ENCODE peak calls at places on chromosomes 11 and 22, in six cellular contexts. One of them, this sample, is unnamed.
A peak's percentile ranks its signal among the peaks of the same experiment; 100 is the strongest.

GRCh38 chr11:40293655-40294342 is 1165.7 kb downstream of the LRRC4C start:
- DNase-seq in body of pancreas: peak; percentile 65
- DNase-seq in IMR-90: peak; percentile 92
- DNase-seq in K562: peak; percentile 63
- DNase-seq in GM12891: peak; percentile 56
- DNase-seq in sigmoid colon: peak; percentile 80
- DNase-seq in this sample: peak; percentile 59

GRCh38 chr11:122717264-122717867 is 61.8 kb downstream of the UBASH3B start:
- DNase-seq in body of pancreas: peak; percentile 38
- DNase-seq in IMR-90: no peak
- DNase-seq in K562: no peak
- DNase-seq in GM12891: peak; percentile 43
- DNase-seq in sigmoid colon: no peak
- DNase-seq in this sample: peak; percentile 27

GRCh38 chr11:9722023-9722422 is 58.1 kb downstream of the SWAP70 start:
- DNase-seq in body of pancreas: no peak
- DNase-seq in IMR-90: no peak
- DNase-seq in K562: no peak
- DNase-seq in GM12891: no peak
- DNase-seq in sigmoid colon: no peak
- DNase-seq in this sample: no peak

GRCh38 chr11:17458268-17458667 is 18.4 kb downstream of the ABCC8 start:
- DNase-seq in body of pancreas: no peak
- DNase-seq in IMR-90: no peak
- DNase-seq in K562: no peak
- DNase-seq in GM12891: no peak
- DNase-seq in sigmoid colon: no peak
- DNase-seq in this sample: no peak

GRCh38 chr11:75576445-75577049 is 14.5 kb downstream of the SERPINH1 start:
- DNase-seq in body of pancreas: peak; percentile 70
- DNase-seq in IMR-90: peak; percentile 63
- DNase-seq in K562: no peak
- DNase-seq in GM12891: peak; percentile 47
- DNase-seq in sigmoid colon: no peak
- DNase-seq in this sample: peak; percentile 48

GRCh38 chr11:37963440-37963839 is 1365.4 kb upstream of the RAG2 start:
- DNase-seq in body of pancreas: no peak
- DNase-seq in IMR-90: no peak
- DNase-seq in K562: no peak
- DNase-seq in GM12891: no peak
- DNase-seq in sigmoid colon: no peak
- DNase-seq in this sample: no peak

GRCh38 chr11:70552441-70553150 is 154.3 kb downstream of the CTTN start:
- DNase-seq in body of pancreas: no peak
- DNase-seq in IMR-90: no peak
- DNase-seq in K562: no peak
- DNase-seq in GM12891: no peak
- DNase-seq in sigmoid colon: no peak
- DNase-seq in this sample: no peak

GRCh38 chr11:86625981-86626380 is 46.4 kb downstream of the ME3 start:
- DNase-seq in body of pancreas: no peak
- DNase-seq in IMR-90: no peak
- DNase-seq in K562: no peak
- DNase-seq in GM12891: no peak
- DNase-seq in sigmoid colon: no peak
- DNase-seq in this sample: no peak

GRCh38 chr11:19597876-19598275 is 114.8 kb upstream of the NAV2 start:
- DNase-seq in body of pancreas: no peak
- DNase-seq in IMR-90: no peak
- DNase-seq in K562: no peak
- DNase-seq in GM12891: no peak
- DNase-seq in sigmoid colon: no peak
- DNase-seq in this sample: no peak

GRCh38 chr11:103792981-103793468 is 243.4 kb upstream of the DDI1 start:
- DNase-seq in body of pancreas: peak; percentile 15
- DNase-seq in IMR-90: peak; percentile 65
- DNase-seq in K562: no peak
- DNase-seq in GM12891: no peak
- DNase-seq in sigmoid colon: no peak
- DNase-seq in this sample: no peak

GRCh38 chr11:33774356-33775063 is at the start of gene FBXO3:
- DNase-seq in body of pancreas: peak; percentile 92
- DNase-seq in IMR-90: peak; percentile 58
- DNase-seq in K562: peak; percentile 98
- DNase-seq in GM12891: peak; percentile 88
- DNase-seq in sigmoid colon: peak; percentile 95
- DNase-seq in this sample: peak; percentile 90

GRCh38 chr11:67309166-67309565 is 5.8 kb downstream of the SSH3 start:
- DNase-seq in body of pancreas: no peak
- DNase-seq in IMR-90: no peak
- DNase-seq in K562: no peak
- DNase-seq in GM12891: no peak
- DNase-seq in sigmoid colon: no peak
- DNase-seq in this sample: no peak

DNA sequence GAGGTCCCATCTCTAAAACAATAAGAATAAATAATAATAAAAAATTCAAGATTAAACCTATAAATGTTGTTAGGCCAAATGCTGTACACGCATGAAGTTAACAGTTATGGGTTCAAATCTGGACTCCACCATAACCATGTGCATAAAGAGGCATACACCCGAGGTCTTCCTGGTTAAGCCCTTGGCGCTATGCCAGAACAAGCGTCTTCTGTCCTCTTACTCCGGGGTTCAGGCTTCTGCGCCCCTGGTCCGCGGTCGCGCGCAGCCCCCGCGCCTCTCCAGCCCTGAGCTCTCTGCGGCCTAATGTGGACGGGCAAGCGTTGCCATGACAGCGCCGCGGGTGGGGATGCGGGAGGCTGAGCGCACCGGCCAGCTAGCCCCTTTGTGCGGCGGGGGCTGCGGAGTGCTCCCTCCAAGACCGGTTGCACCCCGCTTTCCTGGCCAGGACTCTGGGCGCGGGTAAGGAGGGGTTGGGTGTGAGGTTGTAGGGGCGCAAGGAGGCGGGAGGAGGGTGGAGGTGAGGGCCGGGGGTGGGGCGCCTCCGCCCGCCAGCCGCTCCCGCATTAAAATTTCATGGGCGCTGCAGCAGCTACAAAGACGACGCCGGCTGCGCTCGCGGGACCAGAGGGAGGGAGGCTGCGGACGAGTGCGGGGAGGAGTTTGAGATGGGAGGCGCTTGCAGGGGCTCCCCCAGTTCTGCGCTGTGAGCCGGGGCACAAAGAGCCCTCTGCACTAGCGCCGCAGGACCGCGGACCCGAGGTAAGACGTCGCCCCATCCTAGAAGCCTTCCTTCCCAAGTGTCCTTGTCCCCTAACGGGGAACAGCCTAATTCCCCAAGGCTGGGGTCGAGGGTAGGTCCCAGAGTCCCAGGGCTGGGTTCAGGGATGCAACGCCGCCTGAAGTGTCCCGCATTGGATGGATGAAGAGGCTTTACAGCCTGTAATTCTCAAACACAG is at the start of gene MIAT:
- DNase-seq in body of pancreas: no peak
- DNase-seq in IMR-90: peak; percentile 24
- DNase-seq in K562: peak; percentile 50
- DNase-seq in GM12891: peak; percentile 73
- DNase-seq in sigmoid colon: no peak
- DNase-seq in this sample: peak; percentile 40
- TF ChIP-seq POLR2A in body of pancreas: no peak
- TF ChIP-seq POLR2A in IMR-90: no peak
- TF ChIP-seq POLR2A in K562: no peak
- TF ChIP-seq POLR2A in GM12891: no peak
- TF ChIP-seq POLR2A in sigmoid colon: no peak
- TF ChIP-seq POLR2A in this sample: no peak

DNA sequence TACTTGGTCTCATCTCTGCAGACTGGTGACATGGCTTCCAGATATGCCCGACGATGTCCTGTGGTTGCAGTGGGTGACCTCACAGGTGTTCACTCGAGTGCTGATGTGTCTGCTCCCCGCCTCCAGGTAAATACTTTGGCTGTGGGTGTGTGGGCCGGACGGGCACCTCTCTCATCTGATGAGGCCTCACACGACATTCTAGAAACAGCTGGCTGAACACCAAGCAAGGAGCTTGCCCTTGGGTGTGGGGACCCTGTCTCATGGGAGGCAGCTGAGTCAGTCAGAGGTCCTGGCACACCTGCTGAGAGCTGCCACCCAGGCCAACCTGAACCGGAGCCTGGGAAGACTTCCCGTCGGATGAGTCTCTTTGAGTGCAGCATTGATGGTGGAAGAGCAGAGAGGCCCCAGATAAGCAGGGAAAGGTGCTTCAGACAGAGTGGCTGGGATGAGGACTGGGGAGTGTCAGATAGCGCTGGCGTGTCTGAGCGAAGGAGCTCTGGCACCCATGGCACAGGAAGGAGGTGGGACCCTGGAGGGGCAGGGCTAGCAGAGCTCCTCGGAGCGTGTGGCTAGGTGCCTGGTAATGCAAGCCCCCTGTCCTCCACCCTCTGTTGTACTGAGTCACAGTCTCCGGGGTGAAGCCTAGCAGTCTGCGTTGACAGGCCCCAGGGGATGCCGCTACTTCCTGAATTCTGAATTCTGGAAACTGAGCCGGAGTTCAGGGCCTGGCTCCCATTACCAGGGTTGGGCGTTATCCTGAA is 10.4 kb upstream of the SAMM50 start:
- DNase-seq in body of pancreas: no peak
- DNase-seq in IMR-90: no peak
- DNase-seq in K562: no peak
- DNase-seq in GM12891: no peak
- DNase-seq in sigmoid colon: no peak
- DNase-seq in this sample: no peak
- TF ChIP-seq POLR2A in body of pancreas: no peak
- TF ChIP-seq POLR2A in IMR-90: no peak
- TF ChIP-seq POLR2A in K562: no peak
- TF ChIP-seq POLR2A in GM12891: no peak
- TF ChIP-seq POLR2A in sigmoid colon: no peak
- TF ChIP-seq POLR2A in this sample: no peak

DNA sequence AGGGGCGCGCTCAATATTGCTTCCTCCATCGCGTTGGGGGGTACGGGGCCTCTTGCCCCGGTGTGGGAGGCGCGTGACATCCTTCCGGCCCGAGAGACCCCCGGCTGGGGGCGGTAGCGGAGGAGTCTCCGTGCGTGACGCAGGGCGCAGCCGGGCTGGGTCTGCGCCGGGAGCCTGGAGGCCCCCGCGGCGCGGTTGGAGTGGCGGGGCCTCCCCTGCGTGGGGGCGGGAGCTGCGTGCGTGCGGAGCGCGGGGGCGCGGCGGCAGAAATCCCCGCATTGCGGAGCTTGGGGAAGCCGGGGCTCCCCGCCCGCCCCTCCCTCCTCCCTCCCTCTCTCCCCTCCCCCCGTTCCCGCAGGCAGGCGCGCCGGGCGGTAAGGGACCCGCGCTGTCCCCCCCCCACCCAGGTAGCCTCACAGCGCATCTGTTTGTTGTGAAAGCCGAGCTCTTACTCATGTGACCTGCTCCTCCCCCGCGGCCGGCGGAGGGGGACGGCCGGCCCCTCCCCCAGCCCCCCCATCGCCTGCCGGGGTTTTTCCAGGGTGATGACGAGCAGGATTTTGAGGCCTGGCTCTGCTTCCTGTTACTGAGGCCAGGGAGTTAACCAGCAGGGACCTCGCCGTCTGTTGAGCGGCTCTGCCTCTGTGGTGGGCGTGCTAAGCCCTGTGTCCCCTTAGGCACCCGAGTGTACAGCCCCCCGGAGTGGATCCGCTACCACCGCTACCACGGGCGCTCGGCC is 1.6 kb downstream of the PIM3 start:
- DNase-seq in body of pancreas: peak; percentile 93
- DNase-seq in IMR-90: peak; percentile 93
- DNase-seq in K562: peak; percentile 64
- DNase-seq in GM12891: peak; percentile 71
- DNase-seq in sigmoid colon: peak; percentile 97
- DNase-seq in this sample: peak; percentile 88
- TF ChIP-seq POLR2A in body of pancreas: peak; percentile 77
- TF ChIP-seq POLR2A in IMR-90: peak; percentile 85
- TF ChIP-seq POLR2A in K562: no peak
- TF ChIP-seq POLR2A in GM12891: no peak
- TF ChIP-seq POLR2A in sigmoid colon: no peak
- TF ChIP-seq POLR2A in this sample: peak; percentile 26

GRCh38 chr11:62889484-62890437 is 9.1 kb downstream of the SLC3A2 start:
- DNase-seq in body of pancreas: no peak
- DNase-seq in IMR-90: peak; percentile 23
- DNase-seq in K562: peak; percentile 36
- DNase-seq in GM12891: no peak
- DNase-seq in sigmoid colon: no peak
- DNase-seq in this sample: no peak
- TF ChIP-seq POLR2A in body of pancreas: no peak
- TF ChIP-seq POLR2A in IMR-90: peak; percentile 46
- TF ChIP-seq POLR2A in K562: peak; percentile 89
- TF ChIP-seq POLR2A in GM12891: peak; percentile 81
- TF ChIP-seq POLR2A in sigmoid colon: no peak
- TF ChIP-seq POLR2A in this sample: no peak

This sample was measured in stomach.